ENCODE peak calls at places on chromosomes 1 and 21, in six cellular contexts. Q, W, R, K, J and E are unnamed samples.

GRCh38 chr1:172351761-172352161 is 68.7 kb upstream of the C1orf105 start:
- DNase-seq in Q (no peak), W (peak), R (no peak), K (peak), J (no peak), E (peak)

GRCh38 chr1:207025144-207025880 is 7.2 kb downstream of the C1orf116 start:
- DNase-seq in Q (peak), W (peak), R (no peak), K (peak), J (no peak), E (peak)

GRCh38 chr1:59750612-59751395 is 63.9 kb upstream of the HOOK1 start:
- DNase-seq in Q (no peak), W (peak), R (no peak), K (peak), J (peak), E (no peak)

GRCh38 chr1:47211796-47212269 is 20.2 kb downstream of the TAL1 start:
- DNase-seq in Q (no peak), W (no peak), R (no peak), K (no peak), J (no peak), E (no peak)

GRCh38 chr1:197268012-197268411 is at the start of gene CRB1:
- DNase-seq in Q (no peak), W (no peak), R (no peak), K (peak), J (no peak), E (no peak)

GRCh38 chr1:223765036-223765718 is 52.8 kb downstream of the CAPN2 start:
- DNase-seq in Q (peak), W (peak), R (no peak), K (peak), J (no peak), E (peak)

GRCh38 chr1:29114654-29115053 is 9.0 kb downstream of the TMEM200B start:
- DNase-seq in Q (no peak), W (no peak), R (no peak), K (no peak), J (no peak), E (no peak)

GRCh38 chr1:169707917-169708604 is 3.4 kb downstream of the SELL start:
- DNase-seq in Q (no peak), W (no peak), R (no peak), K (no peak), J (no peak), E (no peak)

GRCh38 chr1:186487163-186487562 is 26.2 kb upstream of the PDC start:
- DNase-seq in Q (no peak), W (no peak), R (no peak), K (peak), J (no peak), E (no peak)

GRCh38 chr1:6183520-6183989 is 3.4 kb upstream of the CHD5 start:
- DNase-seq in Q (no peak), W (no peak), R (no peak), K (peak), J (no peak), E (no peak)

GRCh38 chr1:73943270-73943669 is 254.7 kb downstream of the LRRIQ3 start:
- DNase-seq in Q (no peak), W (no peak), R (no peak), K (no peak), J (no peak), E (no peak)

GRCh38 chr1:209769956-209770355 is 14.1 kb downstream of the TRAF3IP3 start:
- DNase-seq in Q (no peak), W (no peak), R (no peak), K (peak), J (no peak), E (no peak)

GRCh38 chr1:101284021-101284420 is 47.2 kb downstream of the S1PR1 start:
- DNase-seq in Q (no peak), W (no peak), R (no peak), K (no peak), J (no peak), E (no peak)

GRCh38 chr1:223444411-223444810 is 51.2 kb downstream of the CCDC185 start:
- DNase-seq in Q (peak), W (no peak), R (no peak), K (no peak), J (no peak), E (no peak)

GRCh38 chr1:55257958-55258357 is 42.8 kb upstream of the USP24 start:
- DNase-seq in Q (no peak), W (no peak), R (peak), K (no peak), J (no peak), E (peak)

GRCh38 chr21:41803316-41803715 is 36.5 kb upstream of the RIPK4 start:
- DNase-seq in Q (no peak), W (peak), R (no peak), K (no peak), J (no peak), E (no peak)

GRCh38 chr1:66400660-66401059 is 133.3 kb upstream of the SGIP1 start:
- DNase-seq in Q (no peak), W (no peak), R (peak), K (no peak), J (no peak), E (no peak)

GRCh38 chr21:17679002-17679600 is 66.4 kb upstream of the BTG3 start:
- DNase-seq in Q (peak), W (peak), R (peak), K (peak), J (no peak), E (peak)

GRCh38 chr1:202085682-202086373 is 36.9 kb upstream of the GPR37L1 start:
- DNase-seq in Q (peak), W (peak), R (no peak), K (no peak), J (no peak), E (peak)

GRCh38 chr1:154998818-154999650 is 3.6 kb upstream of the ZBTB7B start:
- DNase-seq in Q (no peak), W (peak), R (peak), K (peak), J (no peak), E (peak)

GRCh38 chr1:8718878-8719361 is 98.5 kb downstream of the RERE start:
- DNase-seq in Q (no peak), W (no peak), R (no peak), K (peak), J (no peak), E (no peak)

GRCh38 chr1:172761581-172762025 is 102.7 kb downstream of the FASLG start:
- DNase-seq in Q (no peak), W (peak), R (no peak), K (peak), J (no peak), E (no peak)

GRCh38 chr1:117260761-117261462 is 50.2 kb upstream of the VTCN1 start:
- DNase-seq in Q (no peak), W (no peak), R (peak), K (no peak), J (no peak), E (no peak)

GRCh38 chr1:198258491-198258890 is 101.7 kb downstream of the NEK7 start:
- DNase-seq in Q (no peak), W (peak), R (peak), K (peak), J (no peak), E (no peak)

GRCh38 chr1:111507411-111508201 is 4.2 kb upstream of the ADORA3 start:
- DNase-seq in Q (peak), W (no peak), R (peak), K (peak), J (no peak), E (peak)
- H3K4me3 ChIP-seq in Q (peak), W (peak), R (peak), K (peak), J (peak), E (peak)

GRCh38 chr1:151988405-151988851 is 5.2 kb downstream of the S100A10 start:
- DNase-seq in Q (no peak), W (peak), R (no peak), K (peak), J (no peak), E (peak)

GRCh38 chr1:151990058-151990855 is 3.4 kb downstream of the S100A10 start:
- DNase-seq in Q (no peak), W (no peak), R (no peak), K (peak), J (no peak), E (peak)

GRCh38 chr1:151990856-151991198 is 2.8 kb downstream of the S100A10 start:
- DNase-seq in Q (peak), W (peak), R (no peak), K (peak), J (no peak), E (peak)

GRCh38 chr1:151991663-151992344 is 1.9 kb downstream of the S100A10 start:
- DNase-seq in Q (no peak), W (peak), R (no peak), K (peak), J (no peak), E (peak)

GRCh38 chr1:151989131-151989868 is 4.4 kb downstream of the S100A10 start:
- DNase-seq in Q (no peak), W (peak), R (no peak), K (peak), J (no peak), E (peak)
- H3K4me3 ChIP-seq in Q (no peak), W (peak), R (no peak), K (peak), J (peak), E (no peak)

DNA sequence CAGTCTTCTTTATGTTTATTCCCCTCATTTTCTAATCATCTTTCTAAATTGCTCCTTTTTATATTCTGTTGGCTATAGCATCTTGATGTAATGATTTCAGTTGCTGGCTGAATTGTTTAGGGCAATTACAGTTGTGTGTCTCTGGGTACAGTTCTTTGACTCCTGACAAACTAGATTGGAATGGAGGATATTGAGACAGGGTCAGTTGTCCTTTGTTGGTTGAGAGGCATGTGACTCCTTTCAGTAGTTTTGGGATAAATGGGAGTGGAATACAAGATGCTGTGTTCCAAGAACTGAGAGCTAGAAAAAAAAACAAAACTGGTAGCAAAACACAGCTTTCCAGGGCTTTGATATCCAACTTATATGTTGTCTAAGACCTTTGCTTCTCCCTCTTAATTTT is 1.5 kb downstream of the CENPF start:
- DNase-seq in Q (peak), W (peak), R (no peak), K (peak), J (no peak), E (no peak)
- H3K4me3 ChIP-seq in Q (peak), W (no peak), R (peak), K (peak), J (no peak), E (no peak)

GRCh38 chr1:235006132-235006721 is 122.4 kb downstream of the TOMM20 start:
- DNase-seq in Q (no peak), W (no peak), R (peak), K (no peak), J (no peak), E (no peak)

GRCh38 chr1:235004276-235004675 is 124.4 kb downstream of the TOMM20 start:
- DNase-seq in Q (no peak), W (no peak), R (no peak), K (no peak), J (no peak), E (no peak)

GRCh38 chr1:234999513-234999940 is 129.1 kb downstream of the TOMM20 start:
- DNase-seq in Q (no peak), W (no peak), R (no peak), K (no peak), J (no peak), E (no peak)

GRCh38 chr1:235004840-235005391 is 123.7 kb downstream of the TOMM20 start:
- DNase-seq in Q (no peak), W (no peak), R (no peak), K (no peak), J (no peak), E (no peak)

GRCh38 chr1:235002706-235003300 is 125.8 kb downstream of the TOMM20 start:
- DNase-seq in Q (no peak), W (no peak), R (no peak), K (no peak), J (no peak), E (no peak)
- H3K4me3 ChIP-seq in Q (no peak), W (no peak), R (no peak), K (no peak), J (no peak), E (no peak)

DNA sequence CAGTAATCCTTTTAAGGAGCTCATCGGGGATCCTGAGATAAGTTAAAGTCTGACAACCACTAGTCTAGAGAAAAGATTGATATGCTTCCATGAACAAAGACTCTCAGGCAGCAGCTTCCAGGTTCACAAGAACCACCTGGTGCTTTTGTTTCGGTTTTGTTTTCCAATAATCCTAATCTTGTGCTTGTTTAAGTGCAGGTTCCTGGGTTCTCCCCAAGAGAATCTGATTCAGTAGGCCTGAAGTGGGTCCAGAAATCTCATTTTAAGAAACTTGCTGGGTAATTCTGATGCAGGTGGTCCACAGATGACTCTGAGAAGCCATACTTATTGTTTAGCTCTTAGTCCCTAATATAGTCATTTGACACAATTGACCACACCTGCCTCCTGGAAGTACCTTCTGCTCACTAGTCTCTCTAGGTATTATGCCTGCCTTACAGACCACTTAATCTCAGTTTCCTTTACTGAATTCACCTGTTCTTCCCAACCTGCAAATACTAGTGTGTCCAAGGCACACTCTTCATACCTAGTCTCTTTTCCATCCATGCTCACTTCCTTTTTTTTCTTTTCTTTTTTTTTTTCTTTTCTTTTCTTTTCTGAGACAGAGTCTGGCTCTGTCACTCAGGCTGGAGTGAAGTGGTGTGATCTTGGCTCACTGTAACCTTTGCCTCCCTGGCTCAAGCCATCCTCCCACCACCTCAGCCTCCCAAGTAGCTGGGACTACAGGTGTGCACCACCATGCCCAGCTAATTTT is 20.5 kb upstream of the FRRS1 start:
- DNase-seq in Q (no peak), W (no peak), R (peak), K (no peak), J (no peak), E (peak)
- H3K4me3 ChIP-seq in Q (no peak), W (no peak), R (peak), K (no peak), J (no peak), E (no peak)